ENCODE peak calls at places on chromosomes 1 and 21, in eight cellular contexts. N, P, Z, W, S, R, J and U are unnamed samples.

GRCh38 chr1:150176593-150176992 is 26.9 kb downstream of the PLEKHO1 start:
- DNase-seq in N (no peak), P (no peak), Z (no peak), W (no peak), S (no peak), R (no peak), J (no peak), U (no peak)

GRCh38 chr1:162062542-162063015 is 6.9 kb upstream of the NOS1AP start:
- DNase-seq in N (no peak), P (no peak), Z (no peak), W (no peak), S (no peak), R (no peak), J (no peak), U (no peak)

GRCh38 chr1:109804660-109805059 is 40.9 kb upstream of the EPS8L3 start:
- DNase-seq in N (no peak), P (no peak), Z (no peak), W (no peak), S (no peak), R (no peak), J (no peak), U (no peak)

GRCh38 chr1:32448773-32449456 is 16.0 kb upstream of the ZBTB8B start:
- DNase-seq in N (peak; percentile 89), P (no peak), Z (no peak), W (no peak), S (peak; percentile 39), R (peak; percentile 27), J (no peak), U (no peak)

GRCh38 chr1:245682638-245683376 is 528.0 kb downstream of the KIF26B start:
- DNase-seq in N (no peak), P (no peak), Z (no peak), W (no peak), S (no peak), R (no peak), J (no peak), U (no peak)

GRCh38 chr1:198932351-198932991 is 293.6 kb downstream of the PTPRC start:
- DNase-seq in N (peak; percentile 14), P (no peak), Z (no peak), W (no peak), S (peak; percentile 25), R (no peak), J (no peak), U (no peak)

GRCh38 chr1:9075023-9075422 is 5.6 kb upstream of the SLC2A5 start:
- DNase-seq in N (no peak), P (peak; percentile 42), Z (no peak), W (no peak), S (no peak), R (peak; percentile 63), J (no peak), U (no peak)

GRCh38 chr1:8512504-8512903 is 194.6 kb downstream of the SLC45A1 start:
- DNase-seq in N (no peak), P (no peak), Z (no peak), W (no peak), S (peak; percentile 39), R (no peak), J (no peak), U (no peak)

GRCh38 chr1:173365341-173365740 is 111.8 kb upstream of the PRDX6 start:
- DNase-seq in N (no peak), P (no peak), Z (no peak), W (no peak), S (no peak), R (no peak), J (no peak), U (no peak)

GRCh38 chr21:43361127-43361492 is 65.8 kb downstream of the SIK1 start:
- DNase-seq in N (no peak), P (no peak), Z (no peak), W (no peak), S (peak; percentile 45), R (peak; percentile 81), J (no peak), U (no peak)

GRCh38 chr21:26591543-26591942 is 18.5 kb upstream of the CYYR1 start:
- DNase-seq in N (no peak), P (no peak), Z (no peak), W (no peak), S (no peak), R (no peak), J (no peak), U (no peak)

GRCh38 chr1:183881387-183882084 is 76.6 kb downstream of the RGL1 start:
- DNase-seq in N (peak; percentile 76), P (no peak), Z (no peak), W (no peak), S (no peak), R (no peak), J (no peak), U (no peak)

GRCh38 chr1:209095627-209096595 is 487.6 kb upstream of the CAMK1G start:
- DNase-seq in N (no peak), P (no peak), Z (no peak), W (no peak), S (no peak), R (no peak), J (no peak), U (no peak)

GRCh38 chr1:60044881-60045280 is 28.7 kb downstream of the C1orf87 start:
- DNase-seq in N (no peak), P (no peak), Z (no peak), W (no peak), S (no peak), R (no peak), J (no peak), U (no peak)

GRCh38 chr1:3543076-3544049 is 67.9 kb downstream of the MEGF6 start:
- DNase-seq in N (no peak), P (no peak), Z (no peak), W (no peak), S (no peak), R (no peak), J (no peak), U (no peak)